ENCODE peak calls at places on chromosomes 13 and 19, in seven cellular contexts. One of them, this sample, is unnamed.

GRCh38 chr13:19085876-19086275 is 95.7 kb downstream of the TUBA3C start:
- DNase-seq in Panc1: no peak
- DNase-seq in breast epithelium: no peak
- DNase-seq in HepG2: no peak
- DNase-seq in stomach: no peak
- DNase-seq in upper lobe of left lung: peak
- DNase-seq in GM12892: no peak
- DNase-seq in this sample: no peak

GRCh38 chr13:109271991-109272454 is 514.4 kb downstream of the IRS2 start:
- DNase-seq in breast epithelium: no peak
- DNase-seq in GM12892: no peak
- DNase-seq in stomach: no peak
- DNase-seq in HepG2: no peak
- DNase-seq in Panc1: peak
- DNase-seq in upper lobe of left lung: no peak
- DNase-seq in this sample: no peak

GRCh38 chr13:25267715-25268114 is 19.6 kb downstream of the MTMR6 start:
- DNase-seq in breast epithelium: no peak
- DNase-seq in Panc1: no peak
- DNase-seq in HepG2: no peak
- DNase-seq in upper lobe of left lung: no peak
- DNase-seq in stomach: no peak
- DNase-seq in GM12892: no peak
- DNase-seq in this sample: no peak

GRCh38 chr19:18477042-18477760 is 39.3 kb upstream of the ISYNA1 start:
- DNase-seq in breast epithelium: no peak
- DNase-seq in stomach: no peak
- DNase-seq in Panc1: no peak
- DNase-seq in upper lobe of left lung: no peak
- DNase-seq in GM12892: no peak
- DNase-seq in HepG2: no peak
- DNase-seq in this sample: no peak

GRCh38 chr19:3346677-3347353 is 19.6 kb upstream of the NFIC start:
- DNase-seq in stomach: peak
- DNase-seq in HepG2: no peak
- DNase-seq in upper lobe of left lung: peak
- DNase-seq in breast epithelium: peak
- DNase-seq in GM12892: no peak
- DNase-seq in Panc1: no peak
- DNase-seq in this sample: peak

GRCh38 chr13:34931572-34931971 is 10.5 kb upstream of the NBEA start:
- DNase-seq in GM12892: no peak
- DNase-seq in breast epithelium: no peak
- DNase-seq in HepG2: peak
- DNase-seq in upper lobe of left lung: no peak
- DNase-seq in Panc1: no peak
- DNase-seq in stomach: no peak
- DNase-seq in this sample: no peak

GRCh38 chr13:53150568-53150967 is 122.0 kb downstream of the OLFM4 start:
- DNase-seq in GM12892: no peak
- DNase-seq in stomach: peak
- DNase-seq in HepG2: no peak
- DNase-seq in upper lobe of left lung: no peak
- DNase-seq in Panc1: no peak
- DNase-seq in breast epithelium: no peak
- DNase-seq in this sample: no peak

GRCh38 chr13:24074687-24075086 is 85.8 kb upstream of the SPATA13 start:
- DNase-seq in HepG2: no peak
- DNase-seq in breast epithelium: no peak
- DNase-seq in Panc1: no peak
- DNase-seq in GM12892: no peak
- DNase-seq in stomach: peak
- DNase-seq in upper lobe of left lung: no peak
- DNase-seq in this sample: no peak

GRCh38 chr19:7901337-7901736 is 2.3 kb upstream of the MAP2K7 start:
- DNase-seq in GM12892: no peak
- DNase-seq in stomach: no peak
- DNase-seq in Panc1: no peak
- DNase-seq in breast epithelium: no peak
- DNase-seq in HepG2: no peak
- DNase-seq in upper lobe of left lung: no peak
- DNase-seq in this sample: peak

GRCh38 chr19:17289489-17289888 is 7.8 kb downstream of the ANKLE1 start:
- DNase-seq in stomach: peak
- DNase-seq in HepG2: no peak
- DNase-seq in Panc1: no peak
- DNase-seq in upper lobe of left lung: peak
- DNase-seq in breast epithelium: no peak
- DNase-seq in GM12892: peak
- DNase-seq in this sample: no peak

GRCh38 chr13:21050288-21051197 is 10.8 kb downstream of the LATS2 start:
- DNase-seq in upper lobe of left lung: no peak
- DNase-seq in GM12892: no peak
- DNase-seq in stomach: no peak
- DNase-seq in HepG2: no peak
- DNase-seq in breast epithelium: no peak
- DNase-seq in Panc1: no peak
- DNase-seq in this sample: no peak

GRCh38 chr19:5903054-5903501 is 512 bp downstream of the NDUFA11 start:
- DNase-seq in Panc1: no peak
- DNase-seq in GM12892: no peak
- DNase-seq in breast epithelium: no peak
- DNase-seq in HepG2: no peak
- DNase-seq in stomach: no peak
- DNase-seq in upper lobe of left lung: no peak
- DNase-seq in this sample: no peak

GRCh38 chr13:46544208-46544607 is 8.8 kb upstream of the LRCH1 start:
- DNase-seq in breast epithelium: no peak
- DNase-seq in upper lobe of left lung: no peak
- DNase-seq in stomach: no peak
- DNase-seq in HepG2: no peak
- DNase-seq in Panc1: no peak
- DNase-seq in GM12892: no peak
- DNase-seq in this sample: no peak

GRCh38 chr19:49811328-49811727 is 1.8 kb downstream of the FUZ start:
- DNase-seq in GM12892: no peak
- DNase-seq in Panc1: no peak
- DNase-seq in upper lobe of left lung: no peak
- DNase-seq in stomach: no peak
- DNase-seq in HepG2: no peak
- DNase-seq in breast epithelium: no peak
- DNase-seq in this sample: no peak

GRCh38 chr19:7292950-7293794 is 1.0 kb downstream of the INSR start:
- DNase-seq in HepG2: peak
- DNase-seq in breast epithelium: peak
- DNase-seq in Panc1: no peak
- DNase-seq in upper lobe of left lung: peak
- DNase-seq in stomach: peak
- DNase-seq in GM12892: no peak
- DNase-seq in this sample: peak

GRCh38 chr13:78098249-78098648 is 179.6 kb upstream of the EDNRB start:
- DNase-seq in upper lobe of left lung: no peak
- DNase-seq in stomach: no peak
- DNase-seq in HepG2: no peak
- DNase-seq in GM12892: no peak
- DNase-seq in breast epithelium: no peak
- DNase-seq in Panc1: no peak
- DNase-seq in this sample: no peak

GRCh38 chr19:49475995-49476880 is 2.2 kb downstream of the FLT3LG start:
- DNase-seq in GM12892: no peak
- DNase-seq in upper lobe of left lung: peak
- DNase-seq in breast epithelium: no peak
- DNase-seq in Panc1: no peak
- DNase-seq in stomach: no peak
- DNase-seq in HepG2: no peak
- DNase-seq in this sample: peak

DNA sequence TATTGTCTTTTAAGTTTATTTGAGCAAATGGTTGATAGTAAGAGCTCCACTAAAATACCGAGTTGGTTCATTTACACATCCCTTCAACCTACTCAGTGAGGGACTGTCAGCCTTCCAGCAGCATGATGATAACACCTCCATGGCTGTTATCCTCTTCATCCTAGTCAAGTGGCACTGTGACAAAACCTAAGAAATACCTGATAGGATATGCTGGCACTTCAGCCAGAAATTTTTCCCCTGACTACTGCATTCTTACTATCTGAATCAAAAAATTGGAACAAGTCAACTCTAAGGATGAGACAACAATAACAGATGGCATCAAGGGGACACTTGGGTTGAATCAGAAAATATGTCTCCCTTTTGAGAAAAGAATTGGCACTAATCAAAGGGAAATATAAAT is 193.9 kb downstream of the KCTD12 start:
- DNase-seq in upper lobe of left lung: no peak
- DNase-seq in HepG2: no peak
- DNase-seq in GM12892: no peak
- DNase-seq in Panc1: no peak
- DNase-seq in breast epithelium: no peak
- DNase-seq in stomach: no peak
- DNase-seq in this sample: no peak
- TF ChIP-seq POLR2AphosphoS5 in upper lobe of left lung: no peak
- TF ChIP-seq POLR2AphosphoS5 in HepG2: no peak
- TF ChIP-seq POLR2AphosphoS5 in GM12892: no peak
- TF ChIP-seq POLR2AphosphoS5 in Panc1: no peak
- TF ChIP-seq POLR2AphosphoS5 in breast epithelium: no peak
- TF ChIP-seq POLR2AphosphoS5 in stomach: no peak
- TF ChIP-seq POLR2AphosphoS5 in this sample: no peak

DNA sequence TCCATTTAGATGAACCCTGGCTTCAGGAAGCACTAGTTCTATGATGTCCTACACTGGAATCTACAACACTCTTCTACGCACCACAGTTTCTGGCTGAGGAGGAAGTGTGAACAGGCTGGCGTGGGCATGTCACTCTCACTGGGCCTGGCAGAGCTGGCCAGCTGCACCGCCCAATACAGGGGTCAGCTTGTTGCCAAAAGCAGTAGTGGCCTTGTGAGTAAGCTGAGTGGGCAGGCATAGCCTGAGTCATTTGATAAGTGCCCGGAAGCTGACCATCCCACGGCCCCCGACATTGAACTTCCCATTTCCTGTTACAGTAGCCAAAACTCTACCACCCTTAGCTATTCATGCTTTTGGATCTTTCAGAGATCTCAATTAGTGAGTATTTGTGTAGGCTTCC is 240.9 kb upstream of the SERP2 start:
- DNase-seq in upper lobe of left lung: peak
- DNase-seq in breast epithelium: peak
- DNase-seq in HepG2: no peak
- DNase-seq in GM12892: no peak
- DNase-seq in Panc1: no peak
- DNase-seq in stomach: peak
- DNase-seq in this sample: no peak
- TF ChIP-seq POLR2AphosphoS5 in upper lobe of left lung: peak
- TF ChIP-seq POLR2AphosphoS5 in breast epithelium: no peak
- TF ChIP-seq POLR2AphosphoS5 in HepG2: no peak
- TF ChIP-seq POLR2AphosphoS5 in GM12892: no peak
- TF ChIP-seq POLR2AphosphoS5 in Panc1: no peak
- TF ChIP-seq POLR2AphosphoS5 in stomach: no peak
- TF ChIP-seq POLR2AphosphoS5 in this sample: no peak

DNA sequence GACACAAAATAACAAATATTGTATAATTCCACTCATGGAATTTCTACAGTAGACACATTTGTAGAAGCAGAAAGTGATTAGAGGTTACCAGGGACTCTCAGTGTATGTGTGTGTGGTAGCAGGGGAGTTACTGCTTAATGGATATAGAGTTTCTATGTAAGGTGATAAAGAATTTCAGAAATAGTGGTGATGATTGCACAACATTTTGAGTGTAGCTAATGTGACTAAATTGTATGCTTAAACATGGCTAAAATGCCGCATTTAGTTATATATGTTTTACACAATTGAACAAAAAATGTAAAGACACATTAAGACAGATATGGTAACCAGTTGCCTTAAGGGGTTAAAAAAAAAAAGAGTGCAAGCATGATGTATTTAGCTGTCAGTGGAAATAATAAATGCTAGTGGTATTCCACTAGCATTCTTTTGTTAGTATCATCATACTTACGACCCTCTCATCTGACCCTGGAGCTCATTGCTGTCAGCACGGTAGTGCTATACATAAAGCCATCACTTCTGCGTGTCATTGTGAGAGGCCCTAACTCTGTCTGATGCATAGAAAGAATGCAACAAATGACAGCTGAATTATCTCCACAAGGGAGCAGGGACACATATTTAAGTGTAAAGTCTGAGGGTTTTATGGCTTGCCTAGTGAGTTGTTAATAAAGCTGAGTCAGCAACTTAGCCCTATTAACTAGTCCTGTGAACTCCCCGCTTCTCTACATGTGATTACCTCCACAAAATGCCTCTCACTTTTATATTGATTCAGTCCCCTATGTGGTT is 134.1 kb upstream of the RXFP2 start:
- DNase-seq in stomach: no peak
- DNase-seq in breast epithelium: no peak
- DNase-seq in Panc1: no peak
- DNase-seq in upper lobe of left lung: no peak
- DNase-seq in GM12892: no peak
- DNase-seq in HepG2: no peak
- DNase-seq in this sample: no peak
- TF ChIP-seq POLR2AphosphoS5 in stomach: no peak
- TF ChIP-seq POLR2AphosphoS5 in breast epithelium: no peak
- TF ChIP-seq POLR2AphosphoS5 in Panc1: no peak
- TF ChIP-seq POLR2AphosphoS5 in upper lobe of left lung: no peak
- TF ChIP-seq POLR2AphosphoS5 in GM12892: no peak
- TF ChIP-seq POLR2AphosphoS5 in HepG2: no peak
- TF ChIP-seq POLR2AphosphoS5 in this sample: no peak

GRCh38 chr13:73167046-73167820 is 108.4 kb downstream of the KLF5 start:
- DNase-seq in stomach: no peak
- DNase-seq in upper lobe of left lung: no peak
- DNase-seq in GM12892: no peak
- DNase-seq in Panc1: no peak
- DNase-seq in HepG2: no peak
- DNase-seq in breast epithelium: no peak
- DNase-seq in this sample: no peak
- TF ChIP-seq POLR2AphosphoS5 in stomach: no peak
- TF ChIP-seq POLR2AphosphoS5 in upper lobe of left lung: no peak
- TF ChIP-seq POLR2AphosphoS5 in GM12892: no peak
- TF ChIP-seq POLR2AphosphoS5 in Panc1: no peak
- TF ChIP-seq POLR2AphosphoS5 in HepG2: no peak
- TF ChIP-seq POLR2AphosphoS5 in breast epithelium: no peak
- TF ChIP-seq POLR2AphosphoS5 in this sample: no peak

DNA sequence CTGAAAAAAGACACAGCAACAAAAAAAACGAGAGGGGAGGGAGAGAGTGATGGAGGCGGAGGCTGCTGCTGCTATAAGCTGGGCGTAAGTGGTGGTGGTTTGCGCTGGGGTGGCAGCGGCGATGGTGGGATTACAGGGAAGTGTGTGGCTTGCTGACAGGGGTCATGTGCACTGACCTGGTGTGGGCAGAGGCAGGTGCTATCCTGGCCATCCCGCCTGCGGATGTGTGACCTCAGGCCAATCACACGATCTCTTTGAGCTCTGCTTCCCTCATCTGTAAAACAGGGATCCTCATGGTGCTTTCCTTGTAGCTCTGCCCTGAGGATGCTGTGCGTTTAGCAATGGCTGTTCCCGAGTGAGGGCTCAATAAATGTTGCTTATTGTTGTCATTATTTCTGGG is 3.3 kb upstream of the ZNF580 start:
- DNase-seq in stomach: no peak
- DNase-seq in breast epithelium: no peak
- DNase-seq in Panc1: no peak
- DNase-seq in GM12892: no peak
- DNase-seq in HepG2: no peak
- DNase-seq in upper lobe of left lung: no peak
- DNase-seq in this sample: no peak
- TF ChIP-seq POLR2AphosphoS5 in stomach: no peak
- TF ChIP-seq POLR2AphosphoS5 in breast epithelium: no peak
- TF ChIP-seq POLR2AphosphoS5 in Panc1: no peak
- TF ChIP-seq POLR2AphosphoS5 in GM12892: no peak
- TF ChIP-seq POLR2AphosphoS5 in HepG2: no peak
- TF ChIP-seq POLR2AphosphoS5 in upper lobe of left lung: no peak
- TF ChIP-seq POLR2AphosphoS5 in this sample: no peak

This sample was measured in suprapubic skin.